ENCODE peak calls at places on chromosomes 1 and 21, in four cellular contexts. M is A549, Q is sigmoid colon, G is breast epithelium. Y is an unnamed sample. For H3K4me1, the result is how much of the 10 kb centered on the place peaks cover.

GRCh38 chr1:31727195-31727594 is 23.4 kb upstream of the COL16A1 start:
- DNase-seq in M (no peak), Q (no peak), G (no peak), Y (no peak)

GRCh38 chr1:43951021-43951985 is 4.6 kb downstream of the IPO13 start:
- DNase-seq in Q (no peak), M (no peak), G (no peak), Y (no peak)

GRCh38 chr1:41795205-41795762 is 123.4 kb downstream of the HIVEP3 start:
- DNase-seq in M (peak), G (no peak), Q (no peak), Y (no peak)

GRCh38 chr1:27634166-27634981 is 611 bp downstream of the FGR start:
- DNase-seq in Q (no peak), M (no peak), G (no peak), Y (peak)

GRCh38 chr21:27570306-27570868 is 603.5 kb upstream of the ADAMTS5 start:
- DNase-seq in G (no peak), M (no peak), Q (peak), Y (peak)

GRCh38 chr21:45554477-45555175 is 12.4 kb upstream of the SLC19A1 start:
- DNase-seq in Q (peak), M (peak), G (peak), Y (peak)

GRCh38 chr1:41538741-41539415 is 54.4 kb upstream of the EDN2 start:
- DNase-seq in Q (peak), G (no peak), M (no peak), Y (no peak)

GRCh38 chr1:186420311-186420710 is 40.6 kb downstream of the PDC start:
- DNase-seq in G (no peak), Q (no peak), M (no peak), Y (no peak)

GRCh38 chr1:111690306-111690617 is 48.9 kb downstream of the INKA2 start:
- DNase-seq in Q (peak), G (no peak), M (no peak), Y (peak)

GRCh38 chr1:23825762-23826522 is 713 bp upstream of the HMGCL start:
- DNase-seq in G (no peak), M (no peak), Q (no peak), Y (no peak)

GRCh38 chr1:25568834-25569598 is 25.6 kb downstream of the LDLRAP1 start:
- DNase-seq in G (no peak), M (peak), Q (peak), Y (peak)

GRCh38 chr21:34764715-34765284 is 96.0 kb downstream of the CLIC6 start:
- DNase-seq in Q (no peak), G (no peak), M (no peak), Y (no peak)

GRCh38 chr1:100543640-100544039 is 5.7 kb downstream of the GPR88 start:
- DNase-seq in G (no peak), Q (no peak), M (peak), Y (no peak)

GRCh38 chr1:68321084-68321685 is 88.9 kb upstream of the WLS start:
- DNase-seq in G (peak), M (peak), Q (peak), Y (peak)

GRCh38 chr1:13702425-13703127 is 2.6 kb downstream of the PRDM2 start:
- DNase-seq in M (no peak), G (no peak), Q (no peak), Y (no peak)

DNA sequence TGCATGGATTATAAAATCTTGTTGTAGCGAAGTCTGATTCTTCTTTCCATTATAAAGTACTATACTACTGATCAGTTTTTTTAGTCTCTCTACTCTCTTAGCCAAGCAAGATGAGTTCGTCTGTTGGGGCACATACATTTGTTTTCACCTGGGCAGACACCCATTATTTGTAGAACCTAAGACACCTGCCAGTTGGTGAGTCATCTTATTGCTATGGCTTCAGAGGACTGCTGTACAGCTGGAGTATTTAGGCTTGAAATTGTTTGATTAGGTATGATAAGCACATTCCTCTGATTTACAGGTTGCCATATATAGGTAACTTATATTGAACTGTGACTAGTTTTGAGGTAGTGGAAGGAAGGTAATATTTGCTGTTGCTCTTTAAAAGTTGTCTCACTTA is 17.2 kb downstream of the RBM15 start:
- DNase-seq in M (no peak), Q (no peak), G (no peak), Y (no peak)
- TF ChIP-seq POLR2A in M (no peak), Q (no peak), G (no peak), Y (no peak)

DNA sequence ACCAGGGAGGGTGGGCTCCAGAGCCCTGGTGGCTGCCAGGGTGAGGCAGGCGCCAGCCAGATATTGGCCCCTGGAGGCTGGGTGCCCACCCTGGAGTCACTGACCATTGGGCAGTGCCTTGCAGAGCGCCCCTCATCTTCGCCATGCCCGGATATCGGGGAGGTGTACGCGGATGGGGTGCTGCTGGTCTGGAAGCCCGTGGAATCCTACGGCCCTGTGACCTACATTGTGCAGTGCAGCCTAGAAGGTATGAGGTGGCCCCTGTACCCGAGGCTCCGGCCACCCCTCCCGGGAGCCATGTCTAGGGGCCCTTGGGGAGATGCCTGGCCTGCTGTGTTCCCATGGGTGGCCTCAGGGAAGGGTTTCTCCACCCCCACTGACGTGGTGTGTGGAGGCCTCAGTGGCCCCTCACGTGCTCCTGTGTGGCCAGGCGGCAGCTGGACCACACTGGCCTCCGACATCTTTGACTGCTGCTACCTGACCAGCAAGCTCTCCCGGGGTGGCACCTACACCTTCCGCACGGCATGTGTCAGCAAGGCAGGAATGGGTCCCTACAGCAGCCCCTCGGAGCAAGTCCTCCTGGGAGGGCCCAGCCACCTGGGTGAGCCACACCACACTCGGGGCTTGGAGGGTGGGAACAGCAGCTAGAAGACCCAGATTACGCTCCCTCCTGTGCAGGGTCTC is 30.9 kb downstream of the TRIM11 start:
- DNase-seq in G (no peak), M (no peak), Q (peak), Y (no peak)
- H3K27ac ChIP-seq in G (peak), M (no peak), Q (peak), Y (peak)

GRCh38 chr1:211332839-211333238 is 6.2 kb downstream of the TRAF5 start:
- DNase-seq in M (no peak), Q (no peak), G (no peak), Y (no peak)

GRCh38 chr1:211330282-211330936 is 3.8 kb downstream of the TRAF5 start:
- DNase-seq in G (no peak), Q (no peak), M (no peak), Y (no peak)

GRCh38 chr1:211332036-211332616 is 5.5 kb downstream of the TRAF5 start:
- DNase-seq in G (no peak), M (no peak), Q (no peak), Y (no peak)

GRCh38 chr1:211329764-211330201 is 3.1 kb downstream of the TRAF5 start:
- DNase-seq in G (no peak), M (no peak), Q (no peak), Y (peak)

DNA sequence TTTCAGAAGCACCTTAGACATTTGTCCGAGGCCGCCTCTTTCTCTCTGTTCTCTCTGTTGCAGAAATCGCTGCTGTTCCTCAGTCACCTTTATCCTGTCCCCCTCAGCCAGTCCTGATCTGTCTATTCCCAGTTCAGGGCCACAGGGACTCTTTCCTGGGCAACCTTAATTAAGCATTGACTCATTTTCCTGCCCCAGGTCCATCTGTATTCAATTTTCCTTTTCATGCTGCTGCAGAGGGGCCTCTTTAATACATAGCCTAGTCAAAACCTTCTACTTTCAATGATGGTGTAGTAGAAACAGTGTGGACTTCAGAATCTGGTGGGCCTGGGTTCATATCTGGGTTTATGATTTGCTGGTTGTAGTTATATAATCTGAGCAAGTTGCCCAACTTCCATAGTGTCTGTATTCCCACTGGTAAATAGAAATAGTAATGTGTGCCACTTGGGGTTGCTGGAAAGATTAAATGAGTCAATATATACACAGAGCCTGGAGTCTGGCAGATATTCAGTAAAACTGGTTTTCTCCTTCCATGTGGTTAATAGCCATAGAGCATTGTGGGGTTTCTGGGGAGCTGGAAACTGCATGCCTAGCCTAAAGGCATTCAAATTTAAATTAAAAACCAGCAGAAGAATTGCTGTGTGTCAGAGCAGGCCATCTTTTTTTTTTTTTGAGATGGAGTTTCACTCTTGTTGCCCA is 4.5 kb downstream of the TRAF5 start:
- DNase-seq in Q (no peak), G (no peak), M (no peak), Y (no peak)
- H3K4me1 ChIP-seq in Q (under half), G (under half), M (under half), Y (under half)

DNA sequence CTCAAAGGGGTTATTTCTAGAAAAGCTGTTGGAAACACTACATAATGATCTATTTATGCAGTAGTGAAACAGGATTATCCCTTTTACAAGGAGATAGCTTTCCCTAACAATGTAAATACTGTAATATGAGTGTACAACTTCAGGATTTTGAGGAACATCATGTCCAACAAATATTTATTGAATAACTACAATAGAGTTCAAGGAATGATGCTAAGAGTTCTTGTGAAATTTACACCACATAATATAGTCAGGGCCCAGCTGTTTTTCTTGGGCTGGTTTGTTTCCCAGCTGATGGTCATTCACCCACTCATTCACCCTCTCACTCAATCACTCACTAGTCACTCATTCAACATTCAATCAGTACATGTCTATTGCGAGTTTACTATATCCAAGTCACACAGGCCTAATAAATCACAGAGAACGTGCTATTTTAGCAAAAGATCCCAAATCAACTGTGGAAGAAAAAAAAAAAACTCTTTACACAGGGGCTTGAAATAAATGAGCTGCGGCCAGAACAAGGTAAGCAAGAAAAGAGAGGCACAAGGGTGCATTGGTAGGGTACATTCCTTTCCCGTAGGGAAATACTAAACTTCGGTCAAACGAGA is 12.2 kb upstream of the LYPLAL1 start:
- DNase-seq in G (no peak), M (no peak), Q (no peak), Y (no peak)
- TF ChIP-seq POLR2A in G (no peak), M (no peak), Q (no peak), Y (no peak)

GRCh38 chr1:151008244-151009205 is at the start of gene PRUNE1:
- DNase-seq in M (peak), G (peak), Q (peak), Y (peak)
- H3K27ac ChIP-seq in M (peak), G (peak), Q (peak), Y (peak)

GRCh38 chr1:237792149-237792548 is 98.6 kb downstream of the ZP4 start:
- DNase-seq in M (no peak), G (no peak), Q (no peak), Y (no peak)

GRCh38 chr1:237786066-237786719 is 104.5 kb downstream of the ZP4 start:
- DNase-seq in Q (no peak), M (no peak), G (no peak), Y (no peak)

GRCh38 chr1:237794071-237794470 is 96.7 kb downstream of the ZP4 start:
- DNase-seq in Q (no peak), G (no peak), M (peak), Y (no peak)

GRCh38 chr1:237788069-237788468 is 102.7 kb downstream of the ZP4 start:
- DNase-seq in G (no peak), Q (no peak), M (no peak), Y (no peak)

DNA sequence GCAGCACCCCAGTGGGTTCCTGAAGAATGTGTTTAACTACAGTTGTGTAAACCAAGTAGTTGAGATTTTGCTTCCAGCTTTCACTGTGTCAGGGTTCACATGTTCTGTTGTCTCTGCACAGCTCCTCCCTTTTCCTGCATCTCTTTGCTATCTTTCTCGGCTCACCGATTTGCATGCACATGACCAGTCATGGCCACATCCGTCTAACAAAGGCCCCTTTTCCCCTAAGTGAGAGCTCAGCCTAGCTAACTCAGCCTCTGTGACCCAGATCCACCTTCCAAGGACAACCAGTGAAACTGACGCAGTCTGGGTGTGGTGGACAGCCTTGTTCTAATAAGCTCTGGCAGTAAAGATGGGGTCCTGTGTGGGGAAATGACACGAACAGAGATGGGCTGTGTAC is 101.1 kb downstream of the ZP4 start:
- DNase-seq in M (no peak), G (no peak), Q (no peak), Y (no peak)
- H3K4me1 ChIP-seq in M (under half), G (under half), Q (under half), Y (under half)

DNA sequence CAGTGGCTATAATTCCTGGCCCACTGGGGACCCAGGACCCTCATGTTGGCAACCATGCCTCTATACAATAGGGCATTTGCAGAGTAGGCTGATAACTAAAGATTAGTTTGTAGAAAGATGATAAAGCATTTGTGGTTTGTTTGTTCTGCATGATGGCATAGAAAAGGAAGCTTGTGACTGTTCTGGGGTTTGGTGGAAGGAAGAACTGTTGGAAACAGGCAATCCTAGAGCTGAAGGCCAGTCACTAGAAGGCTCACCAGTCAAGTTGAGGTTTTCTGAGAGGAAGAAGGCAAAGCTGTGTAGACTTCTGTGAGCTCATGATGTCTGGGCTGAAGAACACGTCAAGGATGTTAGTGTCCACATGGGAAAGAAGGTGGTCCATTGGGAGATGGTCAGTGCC is 140.3 kb upstream of the VANGL1 start:
- DNase-seq in M (no peak), G (no peak), Q (no peak), Y (no peak)
- TF ChIP-seq POLR2A in M (no peak), G (no peak), Q (no peak), Y (no peak)

GRCh38 chr1:7471836-7472235 is 299.3 kb upstream of the VAMP3 start:
- DNase-seq in Q (no peak), G (no peak), M (no peak), Y (no peak)
- H3K27ac ChIP-seq in Q (peak), G (peak), M (peak), Y (no peak)

Y was measured in adrenal gland.